ENCODE peak calls at places on chromosome 6, in five cellular contexts. L, Z, O, P and N are unnamed samples.

GRCh38 chr6:3340358-3340798 is 81.6 kb downstream of the PSMG4 start:
- DNase-seq in L (no peak), Z (no peak), O (no peak), P (no peak), N (no peak)

GRCh38 chr6:54083301-54083700 is 27.9 kb upstream of the MLIP start:
- DNase-seq in L (no peak), Z (no peak), O (no peak), P (peak; percentile 81), N (no peak)

GRCh38 chr6:73263570-73263909 is 544 bp upstream of the KHDC1 start:
- DNase-seq in L (peak; percentile 10), Z (no peak), O (no peak), P (peak; percentile 55), N (no peak)

GRCh38 chr6:11096109-11096508 is 2.5 kb downstream of the SMIM13 start:
- DNase-seq in L (peak; percentile 80), Z (peak; percentile 21), O (no peak), P (peak; percentile 65), N (no peak)

GRCh38 chr6:26222587-26222986 is 135.4 kb downstream of the HFE start:
- DNase-seq in L (no peak), Z (no peak), O (no peak), P (peak; percentile 42), N (no peak)

GRCh38 chr6:158208226-158208807 is 40.2 kb downstream of the GTF2H5 start:
- DNase-seq in L (no peak), Z (no peak), O (no peak), P (no peak), N (no peak)

GRCh38 chr6:166836785-166837718 is 119.3 kb downstream of the RNASET2 start:
- DNase-seq in L (no peak), Z (no peak), O (no peak), P (no peak), N (no peak)

GRCh38 chr6:23478324-23478723 is 647.7 kb upstream of the NRSN1 start:
- DNase-seq in L (no peak), Z (no peak), O (no peak), P (no peak), N (no peak)

GRCh38 chr6:3333263-3333662 is 74.5 kb downstream of the PSMG4 start:
- DNase-seq in L (no peak), Z (no peak), O (no peak), P (peak; percentile 72), N (peak; percentile 16)

GRCh38 chr6:30399390-30400058 is 54.6 kb downstream of the RPP21 start:
- DNase-seq in L (no peak), Z (no peak), O (no peak), P (no peak), N (no peak)